ENCODE peak calls at places on chromosomes 1 and 21, in seven cellular contexts. B is psoas muscle, D is GM23338, J is HCT116, S is heart right ventricle, Q is transverse colon, A is stomach. P is an unnamed sample. For H3K4me1, the result is how much of the 10 kb centered on the place peaks cover.

GRCh38 chr21:46376856-46377453 is 53.0 kb downstream of the PCNT start:
- DNase-seq in Q (no peak), D (no peak), B (peak), J (no peak), A (no peak), S (no peak), P (no peak)

GRCh38 chr1:203621559-203622130 is 5.0 kb upstream of the ATP2B4 start:
- DNase-seq in A (no peak), S (no peak), J (no peak), Q (no peak), B (no peak), D (no peak), P (no peak)

GRCh38 chr1:193062698-193063463 is 3.5 kb downstream of the RO60 start:
- DNase-seq in D (no peak), Q (no peak), A (no peak), B (no peak), J (no peak), S (no peak), P (no peak)

GRCh38 chr1:115669886-115670285 is 28.1 kb downstream of the VANGL1 start:
- DNase-seq in S (no peak), A (no peak), D (no peak), Q (no peak), J (no peak), B (no peak), P (no peak)

GRCh38 chr1:39258146-39258924 is 53.8 kb downstream of the MACF1 start:
- DNase-seq in A (peak), B (peak), D (peak), Q (peak), J (peak), S (peak), P (peak)

GRCh38 chr1:114250683-114251572 is 97.3 kb upstream of the SYT6 start:
- DNase-seq in S (peak), A (no peak), D (no peak), B (peak), J (no peak), Q (no peak), P (no peak)

GRCh38 chr1:17579951-17580939 is 40.7 kb downstream of the ARHGEF10L start:
- DNase-seq in B (no peak), Q (peak), A (peak), D (no peak), J (no peak), S (no peak), P (no peak)

GRCh38 chr1:61182049-61182448 is 99.7 kb downstream of the NFIA start:
- DNase-seq in B (no peak), Q (no peak), S (peak), A (no peak), D (no peak), J (no peak), P (no peak)

GRCh38 chr1:151887028-151887427 is 22.3 kb downstream of the THEM4 start:
- DNase-seq in B (no peak), D (no peak), S (no peak), A (no peak), J (no peak), Q (no peak), P (no peak)

GRCh38 chr1:55215194-55216021 is at the start of gene USP24:
- DNase-seq in D (peak), J (peak), A (peak), B (peak), S (peak), Q (peak), P (peak)

GRCh38 chr1:186155594-186155993 is 219.5 kb downstream of the TPR start:
- DNase-seq in B (no peak), S (peak), J (peak), D (peak), Q (no peak), A (no peak), P (no peak)

GRCh38 chr1:3409737-3410434 is 44.6 kb upstream of the ARHGEF16 start:
- DNase-seq in S (peak), B (peak), D (peak), Q (peak), J (no peak), A (peak), P (peak)

GRCh38 chr1:153791856-153792253 is 16.6 kb downstream of the SLC27A3 start:
- DNase-seq in Q (no peak), B (peak), J (no peak), S (no peak), A (no peak), D (no peak), P (no peak)

GRCh38 chr1:88540255-88540654 is 143.8 kb upstream of the PKN2 start:
- DNase-seq in Q (no peak), B (no peak), D (no peak), J (no peak), S (no peak), A (no peak), P (no peak)

GRCh38 chr21:44596068-44596725 is 3.9 kb upstream of the KRTAP10-6 start:
- DNase-seq in J (no peak), A (no peak), S (no peak), B (no peak), D (no peak), Q (no peak), P (no peak)

GRCh38 chr1:47225430-47226100 is 6.5 kb downstream of the TAL1 start:
- DNase-seq in B (peak), J (no peak), Q (no peak), D (peak), A (no peak), S (no peak), P (no peak)

GRCh38 chr1:38915352-38915948 is 26.2 kb downstream of the RHBDL2 start:
- DNase-seq in A (no peak), J (no peak), Q (no peak), D (no peak), B (no peak), S (no peak), P (no peak)

GRCh38 chr1:228099331-228099732 is 3.8 kb downstream of the C1orf35 start:
- DNase-seq in Q (no peak), D (no peak), J (no peak), A (no peak), B (peak), S (no peak), P (no peak)

GRCh38 chr21:15947707-15948106 is 217.9 kb downstream of the USP25 start:
- DNase-seq in S (no peak), Q (no peak), A (no peak), D (no peak), B (no peak), J (no peak), P (no peak)

DNA sequence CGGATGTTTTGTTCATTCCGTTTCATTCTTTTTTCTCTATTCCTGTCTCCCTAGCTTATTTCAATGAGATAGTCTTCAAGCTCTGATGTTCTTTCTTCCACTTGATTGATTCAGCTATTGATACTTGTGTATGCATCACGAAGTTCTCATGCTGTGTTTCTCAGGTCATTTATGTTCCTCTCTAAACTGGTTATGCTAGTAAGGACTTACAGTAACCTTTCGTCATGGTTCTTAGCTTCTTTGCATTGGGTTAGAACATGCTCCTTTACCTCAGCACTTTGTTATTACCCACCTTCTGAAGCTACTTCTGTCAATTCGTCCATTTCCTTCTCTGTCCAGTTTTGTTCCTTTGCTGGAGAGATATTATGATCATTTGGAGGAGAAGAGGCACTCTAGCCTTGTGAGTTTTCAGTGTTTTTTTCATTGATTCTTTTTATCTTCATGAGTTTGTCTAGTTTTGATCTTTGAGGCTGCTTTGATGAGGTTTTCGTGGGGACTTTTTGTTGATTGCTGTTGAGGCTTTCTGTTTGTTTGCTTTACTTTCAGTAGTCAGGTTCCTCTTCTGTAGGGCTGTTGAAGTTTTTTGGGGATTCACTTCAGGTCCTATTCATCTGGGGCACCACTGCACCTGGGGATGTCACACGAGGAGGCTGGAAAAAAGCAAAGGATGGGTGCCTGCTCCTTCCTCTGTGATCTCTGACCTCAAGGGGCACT is 496.9 kb upstream of the LRRC7 start:
- DNase-seq in J (no peak), D (no peak), S (no peak), A (no peak), B (no peak), Q (no peak), P (no peak)
- TF ChIP-seq CTCF in J (no peak), D (no peak), S (no peak), A (no peak), B (no peak), Q (no peak), P (no peak)

GRCh38 chr1:225765982-225766674 is 11.5 kb upstream of the SRP9 start:
- DNase-seq in B (no peak), A (peak), S (no peak), J (no peak), D (no peak), Q (no peak), P (no peak)

GRCh38 chr1:225766967-225767413 is 10.6 kb upstream of the SRP9 start:
- DNase-seq in S (peak), Q (peak), D (no peak), B (peak), A (peak), J (no peak), P (no peak)

GRCh38 chr1:225769687-225770086 is 7.9 kb upstream of the SRP9 start:
- DNase-seq in J (no peak), A (no peak), B (no peak), S (no peak), Q (no peak), D (no peak), P (no peak)

GRCh38 chr1:225768662-225769426 is 8.8 kb upstream of the SRP9 start:
- DNase-seq in D (no peak), A (no peak), J (no peak), Q (no peak), S (no peak), B (no peak), P (no peak)

DNA sequence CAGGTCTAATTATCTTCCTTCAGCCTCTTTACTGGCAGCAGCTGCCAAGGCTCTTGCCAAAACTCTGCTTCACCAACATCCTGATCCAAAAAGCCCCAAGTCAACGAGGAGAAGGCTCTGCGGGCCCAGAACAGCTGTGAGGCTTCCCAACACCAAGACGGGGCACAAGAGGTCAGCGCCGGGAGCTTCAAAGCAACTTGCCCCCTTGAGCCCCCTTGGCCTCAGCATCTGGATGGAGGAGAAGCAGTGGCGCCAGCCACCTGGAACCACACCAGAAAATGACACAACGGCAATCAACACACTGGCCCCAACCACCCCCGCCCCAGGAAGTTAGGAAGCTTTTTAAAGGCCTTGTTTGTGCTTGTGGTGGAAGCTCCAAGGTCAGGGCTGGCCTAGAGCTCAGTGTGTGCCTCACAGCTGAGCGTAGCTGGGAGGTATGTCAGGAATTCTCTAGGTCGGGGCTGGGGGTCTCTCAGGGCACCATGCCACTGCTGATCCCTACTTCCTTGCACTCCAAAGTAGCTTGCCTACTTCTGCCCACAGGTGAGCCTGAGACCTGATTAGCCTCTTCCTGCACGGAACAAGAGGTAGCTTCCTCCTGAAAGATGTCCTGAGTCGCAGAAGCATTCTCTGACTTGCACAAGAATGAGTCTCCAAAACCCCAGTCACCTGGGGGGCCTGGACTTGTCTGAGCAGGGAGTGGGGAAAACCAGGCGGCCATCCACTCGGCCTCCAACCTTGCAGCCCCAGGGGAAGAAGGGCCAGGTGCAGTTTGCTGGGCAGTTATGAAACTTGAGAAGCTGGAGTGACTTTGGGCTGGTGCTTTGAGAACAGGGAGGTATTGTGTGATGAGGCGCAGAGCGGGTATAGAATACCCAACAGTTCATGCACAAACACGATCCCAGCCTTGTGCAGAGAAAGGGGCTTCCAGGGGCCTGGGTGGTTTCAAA is 9.8 kb upstream of the SRP9 start:
- DNase-seq in D (peak), A (peak), Q (peak), S (peak), B (peak), J (no peak), P (peak)
- H3K4me1 ChIP-seq in D (under half), A (under half), Q (under half), S (half or more), B (under half), J (under half), P (under half)

GRCh38 chr1:41380195-41380594 is 19.0 kb downstream of the FOXO6 start:
- DNase-seq in A (no peak), J (no peak), D (no peak), Q (no peak), B (no peak), S (no peak), P (no peak)

GRCh38 chr1:41379741-41380130 is 18.5 kb downstream of the FOXO6 start:
- DNase-seq in J (no peak), A (no peak), Q (no peak), B (no peak), D (no peak), S (no peak), P (no peak)

GRCh38 chr1:41377397-41377796 is 16.2 kb downstream of the FOXO6 start:
- DNase-seq in B (no peak), D (no peak), Q (no peak), A (no peak), J (no peak), S (no peak), P (no peak)

GRCh38 chr1:41378999-41379740 is 17.9 kb downstream of the FOXO6 start:
- DNase-seq in A (no peak), D (no peak), J (no peak), B (no peak), S (no peak), Q (no peak), P (no peak)

DNA sequence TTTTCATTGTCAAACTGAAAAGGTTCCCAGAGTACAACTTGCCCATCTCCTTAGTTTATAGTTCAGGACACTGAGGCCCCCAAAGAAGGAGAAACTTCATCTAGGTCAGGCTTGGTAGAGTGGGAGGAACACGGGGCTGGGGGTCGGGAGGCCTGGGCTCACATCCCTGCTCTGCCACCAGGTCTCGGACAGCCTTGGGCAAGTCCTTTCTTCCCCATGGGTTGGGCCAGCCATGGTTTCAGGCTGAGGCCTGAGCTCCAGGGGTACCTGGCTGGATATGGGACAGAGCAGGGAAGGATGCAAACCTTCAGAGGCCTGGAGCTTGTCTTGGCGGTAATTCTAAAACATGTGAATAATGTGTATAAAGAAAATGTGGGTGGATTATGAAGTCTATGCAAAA is 17.0 kb downstream of the FOXO6 start:
- DNase-seq in Q (no peak), J (no peak), D (no peak), S (no peak), A (no peak), B (no peak), P (no peak)
- H3K27ac ChIP-seq in Q (no peak), J (no peak), D (no peak), S (no peak), A (no peak), B (no peak), P (no peak)

GRCh38 chr1:9827558-9828185 is 3.9 kb upstream of the CLSTN1 start:
- DNase-seq in D (peak), A (no peak), J (no peak), B (no peak), S (no peak), Q (no peak), P (peak)
- TF ChIP-seq CTCF in D (peak), A (no peak), J (peak), B (no peak), S (no peak), Q (no peak), P (no peak)

DNA sequence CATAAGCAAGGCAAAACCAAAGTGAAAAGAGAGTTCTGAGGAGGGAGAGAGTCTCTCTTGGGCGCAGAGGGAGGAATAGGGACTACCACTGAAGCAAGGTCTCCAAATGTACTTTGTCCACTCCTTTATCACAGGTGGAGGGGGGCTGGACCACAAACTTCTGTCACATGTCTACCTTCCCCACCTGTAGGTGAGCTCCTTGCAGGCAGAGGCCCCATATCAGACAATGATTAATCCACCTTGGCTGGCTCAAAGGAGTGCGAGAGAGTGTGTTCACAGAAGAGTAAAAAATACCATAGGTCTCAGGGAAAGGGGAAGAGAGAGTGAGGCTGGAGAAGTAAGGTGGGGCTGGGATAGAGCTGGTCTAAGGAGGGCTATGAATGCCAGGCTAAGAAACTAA is 4.5 kb downstream of the BEND5 start:
- DNase-seq in Q (peak), S (no peak), B (no peak), A (no peak), J (no peak), D (no peak), P (no peak)
- H3K4me1 ChIP-seq in Q (under half), S (under half), B (under half), A (under half), J (under half), D (under half), P (under half)

GRCh38 chr1:169779970-169780369 is 14.7 kb downstream of the METTL18 start:
- DNase-seq in S (no peak), Q (no peak), A (no peak), J (no peak), B (no peak), D (no peak), P (no peak)
- H3K27ac ChIP-seq in S (no peak), Q (no peak), A (no peak), J (no peak), B (no peak), D (no peak), P (no peak)

GRCh38 chr1:173784997-173785396 is 39.5 kb upstream of the DARS2 start:
- DNase-seq in S (no peak), A (no peak), B (no peak), D (no peak), Q (no peak), J (no peak), P (no peak)

DNA sequence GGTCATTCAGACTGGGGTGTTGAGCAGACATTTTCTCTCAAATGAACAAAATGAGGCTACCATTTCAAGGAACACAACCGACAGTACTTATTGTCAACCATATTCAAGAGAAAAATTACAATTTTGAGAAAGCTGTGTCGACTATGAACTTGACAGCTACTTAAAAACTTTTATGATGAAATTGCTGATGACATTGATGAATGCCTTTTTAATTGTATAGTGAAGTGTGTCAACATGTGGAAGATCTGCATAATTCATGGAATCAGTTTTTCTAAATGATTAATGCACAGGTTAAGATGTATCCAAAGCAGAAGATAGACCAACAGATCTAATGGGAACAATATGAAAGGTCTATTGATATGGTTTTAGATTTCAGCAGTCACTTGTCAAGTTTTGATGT is 34.6 kb upstream of the DARS2 start:
- DNase-seq in S (no peak), A (no peak), D (no peak), J (no peak), B (no peak), Q (no peak), P (no peak)
- TF ChIP-seq CTCF in S (no peak), A (no peak), D (no peak), J (no peak), B (no peak), Q (no peak), P (no peak)

DNA sequence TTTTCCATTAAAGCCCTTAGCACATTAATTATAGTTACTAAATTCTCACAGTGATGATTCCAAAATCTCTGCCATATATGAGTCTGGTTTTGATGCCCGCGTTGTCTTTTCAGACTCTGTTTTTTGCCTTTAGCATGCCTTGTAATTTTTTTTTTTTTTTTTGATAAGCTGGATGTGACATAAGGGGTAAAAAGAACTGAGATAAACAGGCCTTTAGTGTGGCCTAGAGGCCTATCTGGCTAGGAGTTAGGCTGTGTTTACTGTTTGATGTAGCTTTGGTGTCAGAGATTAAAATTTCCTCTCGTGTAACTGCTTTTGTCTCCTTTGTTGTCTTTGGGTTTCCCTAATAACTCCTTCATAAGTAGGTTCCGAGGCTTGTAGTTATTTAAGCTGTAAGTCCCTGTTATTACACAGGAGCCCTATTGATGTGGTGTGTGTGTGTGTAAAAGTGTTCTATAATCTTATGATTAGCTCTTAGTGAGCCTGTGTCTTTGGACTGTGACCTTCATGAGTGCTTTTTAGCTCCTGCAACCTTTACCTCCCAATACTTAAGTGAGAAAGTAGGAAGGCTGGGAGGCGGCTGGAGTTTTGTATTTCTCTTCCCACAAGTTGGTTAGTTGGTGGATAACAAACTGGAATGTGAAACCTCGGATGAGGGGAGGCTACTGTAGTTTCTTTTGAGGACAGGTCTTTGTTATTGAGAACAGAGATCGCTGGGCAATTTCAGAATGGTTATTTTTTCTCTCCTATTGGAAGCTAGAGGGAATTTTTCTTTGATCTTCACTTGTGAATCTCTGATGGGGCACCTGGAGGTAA is 19.3 kb downstream of the HS2ST1 start:
- DNase-seq in J (no peak), B (no peak), D (peak), A (no peak), Q (no peak), S (no peak), P (no peak)
- H3K4me1 ChIP-seq in J (under half), B (under half), D (under half), A (under half), Q (under half), S (under half), P (under half)